ENCODE peak calls at places on chromosomes 2 and 18, in seven cellular contexts. J is IMR-90, H is neuronal stem cell, S is mesenchymal stem cell, U is trophoblast cell, B is mesendoderm, G is H1. M is an unnamed sample.

GRCh38 chr2:133879703-133880102 is 311.4 kb upstream of the NCKAP5 start:
- DNase-seq in H (no peak), J (peak), G (no peak), S (no peak), B (no peak), U (no peak), M (no peak)

GRCh38 chr2:174914894-174915760 is 90.1 kb downstream of the CHN1 start:
- DNase-seq in H (no peak), G (no peak), S (no peak), U (no peak), J (no peak), B (no peak), M (no peak)

GRCh38 chr2:36367497-36368353 is 12.1 kb downstream of the CRIM1 start:
- DNase-seq in B (peak), J (no peak), G (no peak), S (no peak), H (no peak), U (peak), M (no peak)

GRCh38 chr2:31446848-31447247 is 32.3 kb upstream of the XDH start:
- DNase-seq in J (peak), S (no peak), B (no peak), G (no peak), U (no peak), H (no peak), M (no peak)

GRCh38 chr2:27583390-27583915 is 611 bp downstream of the ZNF512 start:
- DNase-seq in S (peak), J (peak), G (no peak), U (peak), H (no peak), B (no peak), M (no peak)

GRCh38 chr18:29644276-29644675 is 1398.3 kb downstream of the DSC3 start:
- DNase-seq in G (no peak), S (peak), U (peak), J (peak), B (no peak), H (no peak), M (no peak)

GRCh38 chr18:56891116-56891515 is 240.0 kb downstream of the WDR7 start:
- DNase-seq in H (no peak), U (peak), B (no peak), S (peak), J (no peak), G (no peak), M (no peak)

GRCh38 chr18:41096504-41096903 is 858.5 kb upstream of the PIK3C3 start:
- DNase-seq in J (peak), U (peak), S (peak), G (no peak), B (peak), H (peak), M (no peak)

GRCh38 chr2:86443601-86444000 is 2.4 kb downstream of the KDM3A start:
- DNase-seq in U (no peak), B (no peak), J (no peak), G (no peak), H (no peak), S (no peak), M (no peak)

GRCh38 chr2:86441789-86442641 is 844 bp downstream of the KDM3A start:
- DNase-seq in J (peak), B (peak), H (peak), U (peak), S (peak), G (peak), M (peak)

GRCh38 chr2:86442642-86443005 is 1.5 kb downstream of the KDM3A start:
- DNase-seq in B (peak), U (peak), J (peak), G (no peak), H (peak), S (peak), M (peak)

GRCh38 chr2:86445436-86445835 is 4.3 kb downstream of the KDM3A start:
- DNase-seq in U (no peak), S (no peak), J (no peak), G (no peak), H (no peak), B (no peak), M (no peak)

GRCh38 chr2:86446060-86446459 is 4.9 kb downstream of the KDM3A start:
- DNase-seq in H (no peak), S (no peak), U (peak), B (no peak), G (no peak), J (no peak), M (no peak)
- H3K18ac ChIP-seq in H (no peak), S (no peak), U (no peak), B (no peak), G (no peak), J (no peak), M (no peak)

DNA sequence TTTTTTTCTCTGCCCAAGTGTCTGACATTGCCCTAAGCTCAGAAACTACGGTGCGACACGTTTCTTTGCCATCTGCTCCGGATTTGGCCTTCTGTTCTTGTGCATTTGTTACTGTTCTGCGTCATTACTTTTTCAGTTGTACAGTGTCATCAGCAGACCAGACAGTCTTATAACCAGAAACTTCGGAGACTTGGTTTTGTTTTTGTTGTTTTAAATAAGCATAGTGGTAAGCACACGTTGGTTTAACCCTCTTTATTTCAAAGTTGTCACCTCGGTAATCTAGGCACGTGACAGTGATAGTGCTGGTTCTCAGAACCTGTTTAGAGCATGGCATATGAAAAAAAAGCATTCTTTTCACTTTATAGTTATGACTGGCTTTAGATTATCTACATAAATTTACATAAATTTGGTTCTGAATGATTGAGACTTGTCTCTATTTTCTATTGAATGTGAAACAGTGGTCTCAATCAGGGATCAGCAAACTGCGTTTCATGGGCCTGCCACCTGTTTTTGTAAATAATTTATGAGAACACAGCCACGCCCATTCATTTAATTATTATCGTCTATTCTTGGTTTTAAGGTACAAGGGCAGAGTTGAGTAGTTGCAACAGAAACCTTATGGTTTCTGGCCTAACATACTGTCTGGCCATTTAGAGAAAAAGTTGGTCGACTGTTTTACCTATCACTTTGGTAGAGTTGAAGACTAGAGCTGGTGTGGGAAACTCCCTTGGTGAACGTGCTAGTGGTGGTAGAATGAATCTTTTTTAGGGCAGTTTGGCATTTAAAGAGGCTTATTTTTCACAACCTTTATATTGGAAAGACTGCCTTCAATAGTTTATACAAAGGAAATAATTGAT is 106.5 kb downstream of the ZNF532 start:
- DNase-seq in S (no peak), B (no peak), G (no peak), J (no peak), H (no peak), U (no peak), M (no peak)
- H3K18ac ChIP-seq in S (peak), B (no peak), G (no peak), J (no peak), H (no peak), U (no peak), M (no peak)

GRCh38 chr18:3120356-3120755 is 99.4 kb downstream of the MYOM1 start:
- DNase-seq in S (no peak), J (no peak), G (no peak), B (no peak), U (no peak), H (no peak), M (no peak)
- H3K18ac ChIP-seq in S (no peak), J (no peak), G (no peak), B (no peak), U (no peak), H (no peak), M (no peak)

GRCh38 chr18:10588975-10589374 is 63.1 kb downstream of the NAPG start:
- DNase-seq in S (no peak), B (no peak), G (no peak), J (peak), H (no peak), U (peak), M (no peak)

GRCh38 chr18:10590412-10590811 is 64.6 kb downstream of the NAPG start:
- DNase-seq in S (no peak), B (no peak), J (no peak), H (no peak), U (no peak), G (no peak), M (no peak)

DNA sequence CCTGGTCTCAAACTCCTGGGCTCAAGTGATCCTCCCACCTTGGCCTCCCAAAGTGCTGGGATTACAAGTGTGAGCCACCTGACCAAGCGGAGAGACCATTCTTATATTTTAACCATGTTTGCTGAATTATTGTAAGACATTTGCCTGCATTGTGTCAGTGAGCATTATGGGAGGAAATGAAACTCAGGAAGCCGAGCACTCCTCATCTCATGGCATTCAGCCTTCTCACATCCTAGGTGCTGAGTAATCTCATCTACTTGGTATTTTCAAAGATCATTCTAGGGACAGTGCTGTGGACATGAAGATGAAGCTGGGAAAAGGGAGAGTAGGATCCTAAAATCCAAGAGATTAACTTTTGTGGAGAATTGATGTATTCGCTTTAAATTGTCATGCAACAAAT is 66.1 kb downstream of the NAPG start:
- DNase-seq in H (no peak), G (no peak), U (no peak), S (no peak), B (no peak), J (no peak), M (no peak)
- H3K18ac ChIP-seq in H (no peak), G (no peak), U (no peak), S (no peak), B (no peak), J (no peak), M (no peak)

GRCh38 chr2:122519366-122519765 is 763.9 kb downstream of the TSN start:
- DNase-seq in J (no peak), U (no peak), H (no peak), B (peak), G (no peak), S (no peak), M (no peak)
- H3K18ac ChIP-seq in J (no peak), U (no peak), H (no peak), B (no peak), G (no peak), S (no peak), M (no peak)

GRCh38 chr18:12432196-12432595 is 24.5 kb downstream of the PRELID3A start:
- DNase-seq in B (no peak), S (no peak), G (no peak), H (no peak), U (no peak), J (no peak), M (no peak)
- H3K18ac ChIP-seq in B (no peak), S (no peak), G (no peak), H (no peak), U (no peak), J (no peak), M (no peak)

DNA sequence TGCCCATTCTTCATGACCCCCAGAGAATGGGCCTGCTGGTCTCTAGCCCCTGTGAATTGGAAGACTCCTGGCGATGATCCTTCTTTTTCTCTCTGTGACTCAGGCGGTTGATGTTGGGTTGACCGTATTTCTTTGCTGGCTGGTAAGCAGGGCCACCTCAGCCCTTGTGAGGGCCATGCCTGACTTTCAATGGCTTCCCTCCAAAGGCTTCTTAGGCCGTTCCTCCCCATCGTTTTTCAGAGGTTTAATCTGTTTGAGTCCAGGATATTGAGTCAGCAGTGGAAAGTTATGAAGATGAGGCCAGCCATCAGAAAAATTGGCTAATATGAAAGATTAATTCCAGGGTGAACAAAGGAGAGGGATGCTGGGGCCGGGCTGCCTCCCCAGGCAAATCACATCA is 13.6 kb downstream of the HPCAL1 start:
- DNase-seq in S (no peak), H (no peak), U (no peak), J (peak), B (no peak), G (no peak), M (no peak)
- H3K18ac ChIP-seq in S (no peak), H (no peak), U (no peak), J (no peak), B (no peak), G (no peak), M (no peak)

GRCh38 chr2:85888020-85888744 is 608 bp downstream of the ST3GAL5 start:
- DNase-seq in B (peak), S (peak), H (no peak), J (no peak), U (peak), G (no peak), M (peak)
- H3K18ac ChIP-seq in B (peak), S (peak), H (peak), J (no peak), U (peak), G (no peak), M (no peak)

GRCh38 chr2:138637686-138638085 is 136.1 kb downstream of the SPOPL start:
- DNase-seq in S (no peak), B (no peak), H (no peak), G (no peak), U (no peak), J (no peak), M (no peak)
- H3K18ac ChIP-seq in S (no peak), B (no peak), H (no peak), G (no peak), U (no peak), J (no peak), M (no peak)